ENCODE peak calls at places on chromosomes 1 and 21, in nine cellular contexts. E, Z, R, D, K, P, N, T and H are unnamed samples.

GRCh38 chr1:21706151-21706835 is 37.1 kb upstream of the RAP1GAP start:
- DNase-seq in E (no peak), K (no peak), N (no peak), D (no peak), P (no peak), Z (no peak), T (peak; percentile 25), R (no peak), H (no peak)

GRCh38 chr21:15617968-15618367 is 111.8 kb upstream of the USP25 start:
- DNase-seq in N (no peak), P (no peak), E (no peak), D (peak; percentile 19), K (peak; percentile 47), Z (no peak), T (no peak), R (no peak), H (peak; percentile 86)

GRCh38 chr1:244614879-244615278 is 38.0 kb upstream of the DESI2 start:
- DNase-seq in T (no peak), K (no peak), R (no peak), D (no peak), Z (no peak), P (no peak), N (no peak), E (no peak), H (no peak)

GRCh38 chr21:31284797-31285397 is 59.2 kb downstream of the TIAM1 start:
- DNase-seq in R (no peak), E (no peak), D (peak; percentile 66), K (no peak), N (no peak), T (no peak), Z (no peak), P (no peak), H (peak; percentile 69)

GRCh38 chr1:206831605-206832004 is 33.8 kb upstream of the IL20 start:
- DNase-seq in T (no peak), E (no peak), D (no peak), K (no peak), R (no peak), N (no peak), P (no peak), Z (peak; percentile 33), H (no peak)

GRCh38 chr1:223285452-223285851 is 78.5 kb downstream of the SUSD4 start:
- DNase-seq in N (no peak), E (no peak), P (no peak), Z (no peak), D (no peak), R (no peak), K (no peak), T (no peak), H (no peak)

GRCh38 chr1:11598461-11598860 is 55.8 kb downstream of the FBXO2 start:
- DNase-seq in R (no peak), P (no peak), E (no peak), Z (no peak), N (no peak), D (no peak), T (no peak), K (peak; percentile 40), H (peak; percentile 6)

GRCh38 chr21:45983981-45984551 is 2.5 kb downstream of the COL6A1 start:
- DNase-seq in R (no peak), Z (no peak), T (no peak), K (no peak), D (no peak), E (no peak), N (no peak), P (peak; percentile 60), H (no peak)

GRCh38 chr1:224082146-224082545 is 31.8 kb upstream of the FBXO28 start:
- DNase-seq in E (no peak), T (no peak), P (no peak), Z (no peak), K (peak; percentile 57), N (no peak), R (no peak), D (no peak), H (peak; percentile 77)

GRCh38 chr1:228546541-228547463 is 59.6 kb downstream of the RNF187 start:
- DNase-seq in R (no peak), D (no peak), K (no peak), P (no peak), E (no peak), N (no peak), Z (no peak), T (no peak), H (no peak)

GRCh38 chr1:48552420-48552819 is 80.4 kb upstream of the SPATA6 start:
- DNase-seq in N (peak; percentile 12), R (no peak), E (no peak), P (no peak), K (no peak), D (peak; percentile 5), Z (no peak), T (peak; percentile 11), H (no peak)

GRCh38 chr1:157878059-157878458 is 36.5 kb upstream of the CD5L start:
- DNase-seq in K (peak; percentile 52), T (peak; percentile 45), R (no peak), N (peak; percentile 73), P (no peak), Z (peak; percentile 13), D (peak; percentile 70), E (no peak), H (peak; percentile 35)

GRCh38 chr21:42782723-42783247 is 96.6 kb downstream of the WDR4 start:
- DNase-seq in E (no peak), Z (no peak), R (no peak), T (no peak), P (no peak), K (no peak), N (no peak), D (no peak), H (no peak)

GRCh38 chr1:15628003-15628402 is 10.7 kb downstream of the DDI2 start:
- DNase-seq in E (no peak), K (no peak), N (no peak), P (no peak), D (no peak), R (no peak), T (no peak), Z (no peak), H (no peak)

GRCh38 chr21:41399401-41399800 is 26.6 kb upstream of the MX1 start:
- DNase-seq in P (no peak), K (no peak), Z (no peak), R (no peak), N (no peak), D (no peak), T (no peak), E (no peak), H (no peak)

GRCh38 chr1:70017770-70018169 is 187.6 kb downstream of the LRRC40 start:
- DNase-seq in T (no peak), N (no peak), R (no peak), Z (no peak), P (no peak), E (no peak), D (no peak), K (peak; percentile 26), H (no peak)

GRCh38 chr1:58011978-58012377 is 534.5 kb downstream of the OMA1 start:
- DNase-seq in P (no peak), E (no peak), K (no peak), N (peak; percentile 19), Z (no peak), D (no peak), T (no peak), R (no peak), H (no peak)

GRCh38 chr1:209511169-209511568 is 72.3 kb upstream of the CAMK1G start:
- DNase-seq in E (no peak), P (no peak), N (no peak), D (peak; percentile 55), T (no peak), R (no peak), Z (no peak), K (no peak), H (no peak)